ENCODE peak calls at places on chromosomes 4 and X, in nine cellular contexts. C is fibroblast of lung; I is esophagus squamous epithelium; O is body of pancreas; V is CD8-positive, alpha-beta T cell; E is colonic mucosa; G is astrocyte; B is HCT116; X is pancreas. S is an unnamed sample. For H3K4me1 and H3K9me3, the result is how much of the 10 kb centered on the place peaks cover.

GRCh38 chr4:162163892-162164759 is at the start of gene FSTL5:
- DNase-seq in C (peak), I (no peak), O (peak), V (no peak), E (peak), G (peak), B (no peak), X (peak), S (peak)

GRCh38 chr4:182486895-182487294 is 243.7 kb downstream of the TENM3 start:
- DNase-seq in C (peak), I (no peak), O (no peak), V (no peak), E (no peak), G (peak), B (no peak), X (no peak), S (no peak)

GRCh38 chr4:108849611-108850406 is 87.0 kb upstream of the ETNPPL start:
- DNase-seq in C (peak), I (no peak), O (no peak), V (no peak), E (no peak), G (peak), B (no peak), X (no peak), S (no peak)

GRCh38 chrX:33465137-33465536 is 253.8 kb upstream of the DMD start:
- DNase-seq in C (no peak), I (no peak), O (no peak), V (no peak), E (no peak), G (no peak), B (no peak), X (peak), S (no peak)

GRCh38 chr4:106238819-106239420 is 77.1 kb downstream of the TBCK start:
- DNase-seq in C (peak), I (no peak), O (peak), V (no peak), E (peak), G (peak), B (peak), X (no peak), S (peak)

GRCh38 chrX:108131471-108131870 is 39.9 kb downstream of the ATG4A start:
- DNase-seq in C (no peak), I (no peak), O (no peak), V (no peak), E (no peak), G (peak), B (no peak), X (no peak), S (no peak)

GRCh38 chr4:45078201-45078600 is 351.8 kb upstream of the GNPDA2 start:
- DNase-seq in C (no peak), I (no peak), O (no peak), V (no peak), E (no peak), G (no peak), B (no peak), X (no peak), S (no peak)

GRCh38 chr4:8303081-8303480 is 33.5 kb downstream of the HTRA3 start:
- DNase-seq in C (no peak), I (no peak), O (no peak), V (no peak), E (no peak), G (no peak), B (no peak), X (no peak), S (no peak)

GRCh38 chr4:91997045-91997444 is 306.7 kb upstream of the GRID2 start:
- DNase-seq in C (no peak), I (no peak), O (no peak), V (no peak), E (no peak), G (no peak), B (no peak), X (no peak), S (no peak)

GRCh38 chr4:96326846-96327245 is 487.0 kb downstream of the PDHA2 start:
- DNase-seq in C (no peak), I (no peak), O (no peak), V (no peak), E (no peak), G (no peak), B (no peak), X (no peak), S (no peak)

GRCh38 chrX:54715621-54716020 is 82.4 kb downstream of the ITIH6 start:
- DNase-seq in C (no peak), I (no peak), O (no peak), V (no peak), E (no peak), G (no peak), B (peak), X (no peak), S (no peak)

GRCh38 chr4:112517067-112517588 is 1.1 kb upstream of the NEUROG2 start:
- DNase-seq in C (no peak), I (no peak), O (no peak), V (no peak), E (no peak), G (no peak), B (no peak), X (no peak), S (no peak)

GRCh38 chr4:169957785-169958184 is 68.4 kb downstream of the MFAP3L start:
- DNase-seq in C (no peak), I (no peak), O (no peak), V (no peak), E (no peak), G (no peak), B (no peak), X (no peak), S (no peak)

GRCh38 chr4:1177274-1178141 is 5.1 kb upstream of the SPON2 start:
- DNase-seq in C (no peak), I (no peak), O (no peak), V (peak), E (peak), G (peak), B (no peak), X (peak), S (no peak)

GRCh38 chr4:118981839-118982381 is 93.3 kb downstream of the SYNPO2 start:
- DNase-seq in C (peak), I (no peak), O (peak), V (peak), E (peak), G (peak), B (peak), X (no peak), S (peak)

GRCh38 chr4:113325876-113326615 is 276.6 kb downstream of the ANK2 start:
- DNase-seq in C (no peak), I (no peak), O (no peak), V (no peak), E (no peak), G (no peak), B (no peak), X (no peak), S (no peak)

GRCh38 chr4:94757192-94758140 is at the start of gene BMPR1B:
- DNase-seq in C (peak), I (no peak), O (peak), V (no peak), E (no peak), G (peak), B (no peak), X (peak), S (peak)

GRCh38 chr4:133150643-133151300 is 1.7 kb downstream of the PCDH10 start:
- DNase-seq in C (peak), I (no peak), O (no peak), V (no peak), E (no peak), G (peak), B (no peak), X (peak), S (no peak)

GRCh38 chr4:119683518-119683917 is 54.9 kb upstream of the PDE5A start:
- DNase-seq in C (peak), I (no peak), O (no peak), V (no peak), E (no peak), G (peak), B (no peak), X (no peak), S (no peak)

GRCh38 chrX:51614353-51614752 is 4.4 kb downstream of the CENPVL3 start:
- DNase-seq in C (peak), I (no peak), O (no peak), V (no peak), E (no peak), G (peak), B (peak), X (no peak), S (peak)

GRCh38 chr4:12439633-12440305 is 1011.1 kb upstream of the HS3ST1 start:
- DNase-seq in C (no peak), I (no peak), O (no peak), V (no peak), E (no peak), G (no peak), B (no peak), X (no peak), S (no peak)

GRCh38 chr4:188387134-188387791 is 248.0 kb downstream of the TRIML1 start:
- DNase-seq in C (no peak), I (no peak), O (no peak), V (no peak), E (no peak), G (no peak), B (no peak), X (no peak), S (peak)

GRCh38 chrX:138534410-138534809 is 177.1 kb downstream of the FGF13 start:
- DNase-seq in C (no peak), I (no peak), O (no peak), V (no peak), E (no peak), G (no peak), B (no peak), X (no peak), S (no peak)
- H3K4me1 ChIP-seq in C (under half), I (under half), O (under half), V (under half), E (under half), G (under half), B (under half), X (under half), S (under half)

GRCh38 chrX:152901816-152902501 is 4.1 kb downstream of the ZNF185 start:
- DNase-seq in C (no peak), I (no peak), O (no peak), V (no peak), E (no peak), G (no peak), B (no peak), X (peak), S (no peak)
- H3K4me3 ChIP-seq in C (no peak), I (peak), O (no peak), V (no peak), E (no peak), G (no peak), B (no peak), X (no peak), S (no peak)

GRCh38 chr4:82381661-82382284 is 8.0 kb upstream of the HNRNPD start:
- DNase-seq in C (no peak), I (no peak), O (no peak), V (no peak), E (no peak), G (no peak), B (no peak), X (no peak), S (no peak)
- H3K9me3 ChIP-seq in C (under half), I (under half), O (under half), V (under half), E (under half), G (under half), B (under half), X (under half), S (under half)

DNA sequence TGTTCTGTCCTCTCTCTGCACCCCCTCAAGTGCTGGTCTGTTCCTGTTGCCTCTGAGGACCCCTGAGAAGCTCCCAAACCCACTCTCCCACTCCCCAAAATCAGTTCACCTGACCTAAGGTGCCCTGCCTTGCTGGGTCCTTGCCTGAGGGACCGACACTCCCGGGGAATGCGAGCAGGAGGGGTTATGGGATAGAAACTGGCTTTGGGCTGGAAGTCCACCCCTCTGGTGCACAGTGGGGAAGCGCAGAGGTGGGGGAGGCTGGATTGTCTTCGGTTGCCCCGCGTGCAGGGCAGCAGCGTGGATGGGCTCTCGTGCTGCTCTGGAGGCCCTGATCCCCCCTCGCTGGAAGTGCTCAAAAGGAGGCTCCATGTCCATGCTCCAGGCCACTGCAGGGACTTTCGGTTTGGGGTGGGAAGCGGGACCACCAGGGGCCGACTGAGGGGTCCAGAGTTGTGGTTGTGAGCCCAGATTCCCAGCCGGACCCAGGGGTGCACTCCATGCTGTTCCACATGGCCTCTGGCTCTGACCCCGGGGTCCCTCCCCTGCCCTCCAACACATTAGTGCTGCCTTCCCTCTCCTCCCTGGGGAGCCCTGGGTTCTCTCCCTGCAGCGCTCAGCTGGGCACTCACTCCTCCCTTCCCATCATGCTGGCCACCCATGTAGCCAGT is 7.6 kb downstream of the SORCS2 start:
- DNase-seq in C (no peak), I (no peak), O (no peak), V (no peak), E (no peak), G (no peak), B (no peak), X (no peak), S (no peak)
- H3K4me1 ChIP-seq in C (under half), I (under half), O (under half), V (under half), E (under half), G (under half), B (under half), X (under half), S (under half)

GRCh38 chr4:173532725-173533511 is 2.9 kb upstream of the HAND2 start:
- DNase-seq in C (no peak), I (no peak), O (no peak), V (no peak), E (no peak), G (no peak), B (no peak), X (no peak), S (no peak)

GRCh38 chr4:173528378-173529321 is 1.4 kb downstream of the HAND2 start:
- DNase-seq in C (no peak), I (no peak), O (no peak), V (peak), E (no peak), G (no peak), B (no peak), X (peak), S (no peak)

GRCh38 chr4:173531085-173531965 is 1.3 kb upstream of the HAND2 start:
- DNase-seq in C (no peak), I (no peak), O (no peak), V (peak), E (no peak), G (no peak), B (no peak), X (peak), S (no peak)

GRCh38 chr4:173529505-173530325 is at the start of gene HAND2:
- DNase-seq in C (peak), I (no peak), O (no peak), V (no peak), E (peak), G (no peak), B (no peak), X (peak), S (peak)

DNA sequence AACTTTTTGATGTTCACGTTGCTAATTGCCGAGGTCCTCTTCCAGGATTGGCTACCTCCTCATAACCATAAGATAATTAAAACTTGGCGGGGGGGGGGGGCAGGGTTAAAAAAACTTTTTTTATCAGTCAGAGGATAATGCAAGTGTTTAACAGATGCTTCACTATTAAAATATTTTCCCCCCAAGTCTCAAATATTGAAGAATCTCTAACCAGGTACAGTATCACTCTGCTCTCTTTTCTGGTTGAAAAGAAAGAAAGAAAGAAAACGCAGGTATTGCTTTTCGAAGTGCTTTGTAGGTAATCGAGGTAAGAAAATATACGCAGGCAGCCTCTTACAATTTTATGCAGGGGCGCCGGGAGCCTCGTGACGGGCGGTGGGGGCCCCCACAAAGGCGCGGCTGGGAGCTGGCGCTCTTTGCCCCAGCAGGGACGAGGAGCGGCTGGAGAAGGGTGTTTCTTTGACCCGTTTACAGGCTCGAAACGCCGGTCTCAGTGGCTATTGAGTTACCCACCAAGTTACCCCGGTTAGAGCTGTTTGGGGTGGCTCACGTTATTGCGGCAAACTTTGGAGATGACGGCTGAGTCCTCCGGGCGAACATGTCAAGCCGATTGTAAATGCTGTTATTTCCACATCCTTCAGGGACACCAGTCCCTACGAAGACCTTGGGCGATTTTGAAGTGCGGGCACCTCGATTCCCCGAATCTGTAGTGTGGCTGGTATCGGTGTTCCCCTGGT is 465 bp upstream of the HAND2 start:
- DNase-seq in C (no peak), I (no peak), O (no peak), V (no peak), E (no peak), G (no peak), B (no peak), X (no peak), S (no peak)
- H3K4me3 ChIP-seq in C (no peak), I (peak), O (no peak), V (no peak), E (peak), G (no peak), B (no peak), X (peak), S (peak)

GRCh38 chrX:136067097-136067496 is 80.2 kb upstream of the FHL1 start:
- DNase-seq in C (no peak), I (no peak), O (no peak), V (no peak), E (no peak), G (no peak), B (no peak), X (no peak), S (no peak)

GRCh38 chrX:136065044-136065671 is 79.9 kb downstream of the SLC9A6 start:
- DNase-seq in C (peak), I (no peak), O (no peak), V (no peak), E (no peak), G (peak), B (no peak), X (no peak), S (peak)

GRCh38 chrX:136067946-136068345 is 79.4 kb upstream of the FHL1 start:
- DNase-seq in C (no peak), I (no peak), O (no peak), V (no peak), E (no peak), G (no peak), B (no peak), X (no peak), S (no peak)

GRCh38 chrX:136063340-136064079 is 78.3 kb downstream of the SLC9A6 start:
- DNase-seq in C (peak), I (no peak), O (no peak), V (no peak), E (no peak), G (no peak), B (no peak), X (no peak), S (no peak)

DNA sequence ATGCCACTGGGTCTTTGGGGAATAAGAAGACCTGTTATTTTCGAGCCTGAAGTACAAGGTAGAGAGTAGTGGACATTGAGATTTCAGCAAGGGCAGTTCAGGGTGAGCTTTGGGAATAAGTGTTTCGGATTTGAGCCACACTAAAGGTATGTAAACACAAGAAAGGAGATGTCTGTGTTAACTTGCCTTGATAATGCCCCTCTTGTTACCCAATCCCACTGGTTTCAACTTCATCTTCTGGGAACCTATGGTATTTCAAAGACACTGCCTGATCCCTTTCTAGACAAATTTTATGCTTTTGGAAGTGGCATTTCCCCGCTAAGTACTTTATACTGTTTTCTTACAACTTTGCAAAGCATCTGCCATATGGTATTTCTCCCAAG is 79.4 kb downstream of the SLC9A6 start:
- DNase-seq in C (no peak), I (no peak), O (no peak), V (no peak), E (no peak), G (no peak), B (no peak), X (no peak), S (no peak)
- H3K9me3 ChIP-seq in C (under half), I (under half), O (under half), V (under half), E (under half), G (under half), B (under half), X (under half), S (under half)

GRCh38 chr4:15781427-15782095 is 3.4 kb downstream of the CD38 start:
- DNase-seq in C (no peak), I (no peak), O (no peak), V (no peak), E (no peak), G (no peak), B (no peak), X (no peak), S (no peak)
- H3K4me1 ChIP-seq in C (under half), I (under half), O (under half), V (under half), E (under half), G (under half), B (under half), X (under half), S (under half)

DNA sequence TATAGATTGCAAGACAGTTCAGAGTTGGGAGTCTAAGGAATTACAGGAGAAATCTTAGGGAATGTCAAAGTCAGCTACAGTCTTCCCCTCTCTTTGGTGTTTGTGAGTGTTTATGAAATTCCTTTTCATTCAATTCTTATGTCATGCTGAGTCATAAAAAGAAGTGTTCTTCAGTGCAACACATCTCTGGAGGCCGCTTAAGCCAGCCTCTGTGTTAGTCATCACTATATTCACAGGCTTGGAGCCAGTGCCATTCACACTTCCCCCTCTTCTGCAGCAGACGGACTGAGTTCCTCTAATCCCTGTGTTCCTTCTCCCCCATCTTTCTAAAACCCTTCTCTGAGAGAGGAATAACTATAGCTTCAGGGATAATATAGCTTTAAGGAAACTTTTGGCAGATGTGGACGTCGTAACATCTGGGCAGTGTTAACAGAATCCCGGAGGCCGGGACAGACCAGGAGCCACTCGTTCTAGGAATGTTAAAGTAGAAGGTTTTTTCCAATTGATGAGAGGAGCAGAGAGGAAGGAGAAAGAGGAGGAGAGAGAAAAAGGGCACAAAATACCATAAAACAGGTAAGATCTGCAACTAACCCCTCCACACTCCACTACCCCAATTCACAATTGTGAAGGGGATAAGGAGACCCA is at the start of gene SRPX2:
- DNase-seq in C (peak), I (no peak), O (no peak), V (no peak), E (no peak), G (peak), B (peak), X (no peak), S (peak)
- H3K4me3 ChIP-seq in C (peak), I (peak), O (no peak), V (no peak), E (no peak), G (peak), B (peak), X (no peak), S (no peak)

DNA sequence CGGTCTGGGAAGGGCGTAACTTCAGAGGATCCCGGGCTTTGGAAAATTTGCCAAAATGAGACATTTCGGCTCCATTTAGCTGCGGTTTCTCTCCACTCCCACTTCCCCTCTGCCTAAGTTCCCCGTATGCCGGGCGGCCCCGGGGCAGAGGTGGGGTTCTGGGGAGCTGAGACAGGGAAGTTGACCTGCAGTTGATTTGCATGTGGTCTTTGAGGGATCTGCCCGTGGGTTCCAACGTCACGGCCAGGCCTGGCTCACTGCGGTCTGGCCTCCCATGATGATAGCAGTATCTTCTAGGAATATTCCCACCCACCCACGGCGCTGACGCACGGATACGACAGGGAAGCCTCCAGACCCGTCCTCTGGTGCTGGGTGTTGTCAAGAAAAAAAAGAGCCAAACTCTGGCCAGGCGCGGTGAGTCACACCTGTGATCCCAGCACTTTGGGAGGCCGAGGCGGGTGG is 27.3 kb upstream of the CRLF2 start:
- DNase-seq in C (no peak), I (peak), O (peak), V (no peak), E (peak), G (no peak), B (no peak), X (peak), S (no peak)
- H3K9me3 ChIP-seq in C (under half), I (under half), O (under half), V (under half), E (under half), G (under half), B (under half), X (under half), S (under half)